ENCODE peak calls at places on chromosomes 4 and X, in five cellular contexts. One of them, this sample, is unnamed.

GRCh38 chrX:47380268-47380667 is 9.9 kb downstream of the ZNF157 start:
- DNase-seq in HEK293T: no peak
- DNase-seq in naive thymus-derived CD8-positive, alpha-beta T cell: peak
- DNase-seq in tibial artery: peak
- DNase-seq in anterior cingulate cortex: no peak
- DNase-seq in this sample: no peak

GRCh38 chr4:152479428-152480026 is 56.4 kb downstream of the FBXW7 start:
- DNase-seq in HEK293T: no peak
- DNase-seq in tibial artery: no peak
- DNase-seq in naive thymus-derived CD8-positive, alpha-beta T cell: no peak
- DNase-seq in anterior cingulate cortex: no peak
- DNase-seq in this sample: peak

GRCh38 chrX:134732676-134733075 is 74.4 kb upstream of the PLAC1 start:
- DNase-seq in naive thymus-derived CD8-positive, alpha-beta T cell: no peak
- DNase-seq in tibial artery: no peak
- DNase-seq in HEK293T: no peak
- DNase-seq in anterior cingulate cortex: no peak
- DNase-seq in this sample: no peak

GRCh38 chrX:133676344-133677122 is 261.2 kb upstream of the GPC4 start:
- DNase-seq in tibial artery: no peak
- DNase-seq in naive thymus-derived CD8-positive, alpha-beta T cell: no peak
- DNase-seq in HEK293T: no peak
- DNase-seq in anterior cingulate cortex: no peak
- DNase-seq in this sample: no peak

GRCh38 chrX:153499876-153500275 is 5.1 kb downstream of the BGN start:
- DNase-seq in anterior cingulate cortex: no peak
- DNase-seq in naive thymus-derived CD8-positive, alpha-beta T cell: no peak
- DNase-seq in tibial artery: peak
- DNase-seq in HEK293T: no peak
- DNase-seq in this sample: no peak

GRCh38 chr4:143531368-143531767 is 17.9 kb downstream of the SMARCA5 start:
- DNase-seq in naive thymus-derived CD8-positive, alpha-beta T cell: no peak
- DNase-seq in anterior cingulate cortex: no peak
- DNase-seq in HEK293T: peak
- DNase-seq in tibial artery: no peak
- DNase-seq in this sample: no peak

GRCh38 chrX:110070970-110071369 is 68.1 kb downstream of the TMEM164 start:
- DNase-seq in tibial artery: no peak
- DNase-seq in anterior cingulate cortex: no peak
- DNase-seq in HEK293T: no peak
- DNase-seq in naive thymus-derived CD8-positive, alpha-beta T cell: no peak
- DNase-seq in this sample: no peak

GRCh38 chr4:36006226-36006625 is 238.1 kb downstream of the ARAP2 start:
- DNase-seq in tibial artery: no peak
- DNase-seq in HEK293T: no peak
- DNase-seq in naive thymus-derived CD8-positive, alpha-beta T cell: no peak
- DNase-seq in anterior cingulate cortex: no peak
- DNase-seq in this sample: no peak

GRCh38 chr4:30600246-30600645 is 119.9 kb upstream of the PCDH7 start:
- DNase-seq in HEK293T: no peak
- DNase-seq in anterior cingulate cortex: no peak
- DNase-seq in naive thymus-derived CD8-positive, alpha-beta T cell: no peak
- DNase-seq in tibial artery: no peak
- DNase-seq in this sample: no peak

GRCh38 chr4:139300431-139301142 is 718 bp upstream of the NAA15 start:
- DNase-seq in tibial artery: no peak
- DNase-seq in naive thymus-derived CD8-positive, alpha-beta T cell: no peak
- DNase-seq in anterior cingulate cortex: no peak
- DNase-seq in HEK293T: no peak
- DNase-seq in this sample: no peak

GRCh38 chr4:40340034-40340433 is 4.9 kb downstream of the CHRNA9 start:
- DNase-seq in tibial artery: no peak
- DNase-seq in naive thymus-derived CD8-positive, alpha-beta T cell: no peak
- DNase-seq in HEK293T: no peak
- DNase-seq in anterior cingulate cortex: no peak
- DNase-seq in this sample: no peak

GRCh38 chr4:1330761-1331590 is 16.0 kb upstream of the UVSSA start:
- DNase-seq in naive thymus-derived CD8-positive, alpha-beta T cell: peak
- DNase-seq in anterior cingulate cortex: no peak
- DNase-seq in HEK293T: no peak
- DNase-seq in tibial artery: no peak
- DNase-seq in this sample: no peak

GRCh38 chrX:22135171-22135711 is 103.1 kb downstream of the PHEX start:
- DNase-seq in anterior cingulate cortex: peak
- DNase-seq in HEK293T: no peak
- DNase-seq in tibial artery: no peak
- DNase-seq in naive thymus-derived CD8-positive, alpha-beta T cell: no peak
- DNase-seq in this sample: peak

GRCh38 chr4:102318526-102318925 is 26.8 kb downstream of the SLC39A8 start:
- DNase-seq in anterior cingulate cortex: no peak
- DNase-seq in HEK293T: no peak
- DNase-seq in naive thymus-derived CD8-positive, alpha-beta T cell: no peak
- DNase-seq in tibial artery: no peak
- DNase-seq in this sample: no peak

GRCh38 chr4:149754526-149754925 is 61.1 kb downstream of the IQCM start:
- DNase-seq in naive thymus-derived CD8-positive, alpha-beta T cell: no peak
- DNase-seq in HEK293T: no peak
- DNase-seq in tibial artery: no peak
- DNase-seq in anterior cingulate cortex: no peak
- DNase-seq in this sample: peak

GRCh38 chr4:143351149-143351691 is 14.5 kb downstream of the GAB1 start:
- DNase-seq in tibial artery: no peak
- DNase-seq in anterior cingulate cortex: no peak
- DNase-seq in naive thymus-derived CD8-positive, alpha-beta T cell: no peak
- DNase-seq in HEK293T: no peak
- DNase-seq in this sample: no peak

GRCh38 chrX:65667503-65668355 is at the start of gene MSN:
- DNase-seq in HEK293T: peak
- DNase-seq in anterior cingulate cortex: no peak
- DNase-seq in naive thymus-derived CD8-positive, alpha-beta T cell: peak
- DNase-seq in tibial artery: peak
- DNase-seq in this sample: no peak

GRCh38 chr4:154367659-154368058 is 123.9 kb downstream of the DCHS2 start:
- DNase-seq in anterior cingulate cortex: no peak
- DNase-seq in naive thymus-derived CD8-positive, alpha-beta T cell: no peak
- DNase-seq in HEK293T: no peak
- DNase-seq in tibial artery: no peak
- DNase-seq in this sample: no peak

GRCh38 chrX:13449441-13449840 is 120.0 kb upstream of the EGFL6 start:
- DNase-seq in tibial artery: no peak
- DNase-seq in naive thymus-derived CD8-positive, alpha-beta T cell: no peak
- DNase-seq in HEK293T: no peak
- DNase-seq in anterior cingulate cortex: no peak
- DNase-seq in this sample: no peak

GRCh38 chr4:48237996-48238645 is 31.5 kb downstream of the TEC start:
- DNase-seq in anterior cingulate cortex: no peak
- DNase-seq in tibial artery: no peak
- DNase-seq in naive thymus-derived CD8-positive, alpha-beta T cell: no peak
- DNase-seq in HEK293T: no peak
- DNase-seq in this sample: no peak

GRCh38 chr4:48909697-48910096 is 3.1 kb upstream of the OCIAD2 start:
- DNase-seq in HEK293T: peak
- DNase-seq in tibial artery: no peak
- DNase-seq in naive thymus-derived CD8-positive, alpha-beta T cell: no peak
- DNase-seq in anterior cingulate cortex: no peak
- DNase-seq in this sample: peak

GRCh38 chrX:17860811-17861495 is at the start of gene RAI2:
- DNase-seq in HEK293T: peak
- DNase-seq in naive thymus-derived CD8-positive, alpha-beta T cell: peak
- DNase-seq in tibial artery: peak
- DNase-seq in anterior cingulate cortex: no peak
- DNase-seq in this sample: no peak

GRCh38 chrX:48938721-48939416 is 18.5 kb downstream of the OTUD5 start:
- DNase-seq in tibial artery: no peak
- DNase-seq in naive thymus-derived CD8-positive, alpha-beta T cell: peak
- DNase-seq in HEK293T: no peak
- DNase-seq in anterior cingulate cortex: no peak
- DNase-seq in this sample: no peak

GRCh38 chrX:109393859-109394258 is 88.0 kb downstream of the GUCY2F start:
- DNase-seq in HEK293T: peak
- DNase-seq in anterior cingulate cortex: no peak
- DNase-seq in tibial artery: no peak
- DNase-seq in naive thymus-derived CD8-positive, alpha-beta T cell: no peak
- DNase-seq in this sample: no peak

GRCh38 chr4:55161739-55162138 is 36.3 kb upstream of the KDR start:
- DNase-seq in HEK293T: no peak
- DNase-seq in anterior cingulate cortex: no peak
- DNase-seq in naive thymus-derived CD8-positive, alpha-beta T cell: no peak
- DNase-seq in tibial artery: no peak
- DNase-seq in this sample: no peak

GRCh38 chr4:30717208-30718020 is 2.8 kb upstream of the PCDH7 start:
- DNase-seq in HEK293T: peak
- DNase-seq in tibial artery: peak
- DNase-seq in anterior cingulate cortex: peak
- DNase-seq in naive thymus-derived CD8-positive, alpha-beta T cell: no peak
- DNase-seq in this sample: no peak

GRCh38 chrX:22314692-22315091 is 42.0 kb downstream of the CBLL2 start:
- DNase-seq in anterior cingulate cortex: no peak
- DNase-seq in naive thymus-derived CD8-positive, alpha-beta T cell: no peak
- DNase-seq in tibial artery: no peak
- DNase-seq in HEK293T: no peak
- DNase-seq in this sample: no peak

GRCh38 chrX:51144828-51145442 is 187.7 kb upstream of the NUDT10 start:
- DNase-seq in tibial artery: no peak
- DNase-seq in anterior cingulate cortex: no peak
- DNase-seq in HEK293T: peak
- DNase-seq in naive thymus-derived CD8-positive, alpha-beta T cell: no peak
- DNase-seq in this sample: no peak

GRCh38 chr4:140944539-140944938 is 188.4 kb upstream of the TBC1D9 start:
- DNase-seq in tibial artery: no peak
- DNase-seq in naive thymus-derived CD8-positive, alpha-beta T cell: no peak
- DNase-seq in anterior cingulate cortex: no peak
- DNase-seq in HEK293T: no peak
- DNase-seq in this sample: no peak

GRCh38 chr4:163611172-163611571 is 116.7 kb downstream of the TMA16 start:
- DNase-seq in tibial artery: no peak
- DNase-seq in naive thymus-derived CD8-positive, alpha-beta T cell: no peak
- DNase-seq in HEK293T: no peak
- DNase-seq in anterior cingulate cortex: no peak
- DNase-seq in this sample: no peak

GRCh38 chr4:105145913-105146285 is 777 bp upstream of the TET2 start:
- DNase-seq in naive thymus-derived CD8-positive, alpha-beta T cell: peak
- DNase-seq in anterior cingulate cortex: no peak
- DNase-seq in HEK293T: peak
- DNase-seq in tibial artery: peak
- DNase-seq in this sample: no peak

GRCh38 chr4:174631901-174632758 is 109.8 kb upstream of the HPGD start:
- DNase-seq in naive thymus-derived CD8-positive, alpha-beta T cell: peak
- DNase-seq in HEK293T: peak
- DNase-seq in tibial artery: no peak
- DNase-seq in anterior cingulate cortex: no peak
- DNase-seq in this sample: no peak

GRCh38 chr4:83252782-83253405 is 31.7 kb downstream of the COQ2 start:
- DNase-seq in tibial artery: peak
- DNase-seq in anterior cingulate cortex: no peak
- DNase-seq in HEK293T: peak
- DNase-seq in naive thymus-derived CD8-positive, alpha-beta T cell: peak
- DNase-seq in this sample: no peak

This sample was measured in kidney epithelial cell.